ENCODE peak calls at places on chromosomes 11 and 22, in eight cellular contexts. G is GM20000, K is fibroblast of mammary gland, P is colonic mucosa, A is epithelial cell of esophagus, W is osteocyte, M is HL-60, X is fibroblast of the aortic adventitia. H is an unnamed sample.

GRCh38 chr22:43159484-43160178 is 8.3 kb downstream of the TSPO start:
- DNase-seq in W (no peak), A (no peak), P (peak; percentile 96), G (no peak), X (no peak), M (no peak), K (no peak), H (no peak)

GRCh38 chr11:46674463-46675287 is 25.7 kb downstream of the ARHGAP1 start:
- DNase-seq in X (peak; percentile 47), G (no peak), W (no peak), K (no peak), P (peak; percentile 61), M (no peak), A (no peak), H (no peak)

GRCh38 chr11:61160487-61161189 is 588 bp downstream of the VPS37C start:
- DNase-seq in G (no peak), A (peak; percentile 26), K (peak; percentile 20), P (no peak), X (peak; percentile 30), M (no peak), W (no peak), H (no peak)

GRCh38 chr22:42340695-42341383 is 70.4 kb upstream of the TCF20 start:
- DNase-seq in W (no peak), G (no peak), P (no peak), M (no peak), X (no peak), K (no peak), A (no peak), H (no peak)

GRCh38 chr11:131186629-131187075 is 183.8 kb upstream of the NTM start:
- DNase-seq in P (no peak), M (no peak), G (peak; percentile 79), K (no peak), A (peak; percentile 5), W (no peak), X (no peak), H (peak; percentile 76)

GRCh38 chr22:28268176-28268575 is 349.1 kb upstream of the PITPNB start:
- DNase-seq in W (no peak), A (no peak), P (no peak), M (no peak), G (no peak), X (no peak), K (peak; percentile 36), H (no peak)

GRCh38 chr11:113106507-113106906 is 145.3 kb downstream of the NCAM1 start:
- DNase-seq in G (no peak), X (peak; percentile 2), K (no peak), W (no peak), P (no peak), M (no peak), A (no peak), H (no peak)

GRCh38 chr22:25078591-25078990 is 121.1 kb upstream of the CRYBB3 start:
- DNase-seq in G (no peak), A (no peak), X (no peak), P (no peak), K (no peak), M (no peak), W (no peak), H (no peak)

GRCh38 chr11:13339196-13340153 is 61.9 kb downstream of the BMAL1 start:
- DNase-seq in P (no peak), A (peak; percentile 87), K (peak; percentile 95), M (peak; percentile 21), X (peak; percentile 91), G (no peak), W (no peak), H (no peak)

GRCh38 chr11:116459233-116459632 is 313.6 kb downstream of the BUD13 start:
- DNase-seq in P (peak; percentile 23), M (no peak), X (no peak), W (no peak), K (no peak), A (no peak), G (no peak), H (no peak)

GRCh38 chr11:103364687-103365086 is 255.5 kb downstream of the DYNC2H1 start:
- DNase-seq in P (no peak), M (no peak), K (peak; percentile 17), W (no peak), A (no peak), G (no peak), X (peak; percentile 27), H (no peak)

GRCh38 chr22:29842740-29843139 is 4.7 kb upstream of the ASCC2 start:
- DNase-seq in K (peak; percentile 99), P (no peak), M (no peak), W (no peak), A (peak; percentile 95), X (peak; percentile 77), G (no peak), H (no peak)

GRCh38 chr11:73141309-73142127 is 600 bp downstream of the FCHSD2 start:
- DNase-seq in X (peak; percentile 66), W (peak; percentile 89), M (peak; percentile 68), P (peak; percentile 72), G (peak; percentile 77), A (peak; percentile 61), K (peak; percentile 55), H (peak; percentile 69)

GRCh38 chr11:40292636-40293585 is 1166.5 kb downstream of the LRRC4C start:
- DNase-seq in G (no peak), A (no peak), P (no peak), M (no peak), X (no peak), K (no peak), W (no peak), H (peak; percentile 5)

GRCh38 chr22:46081831-46082210 is 68.5 kb upstream of the PPARA start:
- DNase-seq in A (no peak), P (no peak), X (peak; percentile 52), M (no peak), G (no peak), W (no peak), K (no peak), H (no peak)

GRCh38 chr22:46079093-46079860 is 71.0 kb upstream of the PPARA start:
- DNase-seq in K (no peak), G (no peak), M (no peak), W (no peak), A (no peak), X (no peak), P (no peak), H (no peak)

GRCh38 chr22:46081036-46081830 is 69.1 kb upstream of the PPARA start:
- DNase-seq in K (no peak), G (no peak), M (no peak), P (no peak), X (peak; percentile 43), W (no peak), A (no peak), H (no peak)

GRCh38 chr22:46078241-46079092 is 71.9 kb upstream of the PPARA start:
- DNase-seq in M (no peak), G (no peak), W (no peak), A (peak; percentile 85), X (peak; percentile 90), P (no peak), K (peak; percentile 77), H (no peak)

DNA sequence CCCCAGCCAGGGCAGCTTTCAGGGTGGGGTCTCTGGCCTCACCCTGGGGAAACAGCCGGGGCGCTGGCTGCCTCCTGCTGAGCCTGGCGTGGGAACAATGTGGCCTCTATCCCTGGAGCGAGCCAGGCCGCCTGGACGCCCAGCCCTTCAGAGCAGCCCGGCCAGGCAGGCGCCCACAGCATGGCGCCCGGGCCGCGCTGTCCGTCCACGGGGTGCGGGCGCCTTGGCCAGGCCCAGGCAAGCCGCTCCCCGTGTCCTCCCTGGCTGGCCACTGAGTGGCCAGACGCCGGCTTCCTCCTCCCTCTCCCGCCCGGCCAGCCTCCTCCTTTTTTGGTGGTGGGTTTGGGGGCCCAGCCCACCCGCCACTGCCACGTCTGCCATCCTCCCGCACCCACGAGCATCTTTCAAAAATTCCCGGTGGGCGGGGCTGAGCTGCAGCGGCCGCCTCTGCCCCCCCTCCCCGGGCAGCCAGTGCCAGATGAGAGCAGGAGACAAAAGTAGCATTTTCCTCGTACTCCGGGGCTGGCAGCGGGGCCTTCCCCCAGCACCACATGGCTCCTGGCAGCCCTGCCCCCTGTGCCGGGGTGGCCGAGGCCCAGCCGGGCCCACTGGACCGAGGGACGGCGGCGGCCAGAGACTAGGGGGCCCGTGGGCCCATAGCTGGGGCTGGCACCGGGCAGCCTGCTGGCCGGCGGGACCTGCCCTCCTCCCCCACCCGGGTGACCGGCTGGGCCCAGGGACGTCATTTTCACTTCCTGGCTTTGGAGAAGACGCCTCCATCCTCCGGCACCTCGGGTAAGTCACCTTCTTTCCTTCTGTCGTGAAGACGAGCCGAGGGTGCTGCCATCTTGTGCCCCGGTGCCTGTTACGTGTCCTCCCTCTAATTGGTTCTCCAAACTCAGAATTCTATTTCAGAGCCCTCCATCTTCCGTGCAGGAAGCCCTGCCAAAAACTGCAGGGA is 70.2 kb upstream of the PPARA start:
- DNase-seq in K (peak; percentile 86), A (peak; percentile 64), X (peak; percentile 90), P (no peak), M (no peak), G (no peak), W (no peak), H (no peak)
- TF ChIP-seq CTCF in K (no peak), A (no peak), X (no peak), P (no peak), M (no peak), G (no peak), W (no peak), H (no peak)

GRCh38 chr11:12056112-12056511 is 47.7 kb upstream of the DKK3 start:
- DNase-seq in K (no peak), A (no peak), X (no peak), G (no peak), W (no peak), P (no peak), M (no peak), H (no peak)
- TF ChIP-seq CTCF in K (peak; percentile 9), A (no peak), X (no peak), G (no peak), W (no peak), P (no peak), M (no peak), H (no peak)

DNA sequence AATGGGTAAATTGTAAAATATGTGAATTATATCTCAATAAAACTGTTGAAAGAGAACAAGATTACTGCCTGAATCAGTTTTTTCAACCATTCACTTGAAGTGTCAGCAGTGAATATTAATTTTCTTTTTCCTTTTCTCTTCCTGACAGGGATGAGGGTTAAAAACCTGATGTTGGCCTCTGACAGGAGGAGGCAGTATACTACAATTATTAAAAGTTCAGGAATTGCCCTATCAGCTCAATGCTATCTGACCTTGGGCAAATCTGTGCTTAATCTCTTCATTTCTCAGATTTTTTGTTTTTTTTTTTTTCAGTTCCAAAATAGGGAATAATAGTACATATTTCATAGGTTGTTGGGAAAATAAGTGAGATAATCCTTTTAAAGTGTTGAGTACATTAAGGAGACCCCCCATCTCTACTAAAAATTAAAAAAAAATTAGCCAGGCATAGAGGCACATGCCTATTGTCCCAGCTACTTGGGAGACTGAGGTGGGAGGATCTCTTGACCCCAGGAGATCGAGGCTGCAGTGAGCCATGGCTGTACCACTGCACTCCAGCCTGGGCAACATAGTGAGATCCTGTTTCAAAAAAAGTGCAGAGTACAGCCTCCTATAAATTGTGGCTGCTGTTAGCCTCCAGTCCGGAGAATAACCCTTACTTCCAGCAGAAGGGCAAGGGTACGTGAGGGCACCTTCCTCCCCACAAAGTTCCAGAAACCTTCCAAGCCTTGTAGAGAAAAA is 48.8 kb downstream of the TRIM44 start:
- DNase-seq in A (peak; percentile 9), W (no peak), X (no peak), P (no peak), G (no peak), K (peak; percentile 11), M (no peak), H (no peak)
- TF ChIP-seq CTCF in A (peak; percentile 30), W (peak; percentile 20), X (no peak), P (no peak), G (no peak), K (peak; percentile 21), M (no peak), H (peak; percentile 6)

GRCh38 chr11:125464266-125464662 is 31.8 kb downstream of the FEZ1 start:
- DNase-seq in G (no peak), W (peak; percentile 56), K (peak; percentile 47), X (peak; percentile 28), M (no peak), P (no peak), A (peak; percentile 72), H (no peak)
- TF ChIP-seq CTCF in G (no peak), W (no peak), K (no peak), X (no peak), M (no peak), P (no peak), A (no peak), H (no peak)

H was measured in GM10248.